ENCODE peak calls at places on chromosome 1, in five cellular contexts. One of them, this sample, is unnamed.
A peak's percentile ranks its signal among the peaks of the same experiment; 100 is the strongest.

GRCh38 chr1:161481624-161482392 is 23.4 kb upstream of the FCGR2A start:
- DNase-seq in small intestine: no peak
- DNase-seq in T-helper 1 cell: no peak
- DNase-seq in fibroblast of the conjunctiva: no peak
- DNase-seq in adipocyte: no peak
- DNase-seq in this sample: no peak

GRCh38 chr1:223460566-223461189 is 67.5 kb downstream of the CCDC185 start:
- DNase-seq in small intestine: no peak
- DNase-seq in T-helper 1 cell: no peak
- DNase-seq in fibroblast of the conjunctiva: no peak
- DNase-seq in adipocyte: no peak
- DNase-seq in this sample: no peak

GRCh38 chr1:246213036-246213435 is 294.0 kb downstream of the SMYD3 start:
- DNase-seq in small intestine: no peak
- DNase-seq in T-helper 1 cell: no peak
- DNase-seq in fibroblast of the conjunctiva: no peak
- DNase-seq in adipocyte: no peak
- DNase-seq in this sample: no peak

GRCh38 chr1:95139039-95139438 is 21.9 kb downstream of the TLCD4 start:
- DNase-seq in small intestine: no peak
- DNase-seq in T-helper 1 cell: no peak
- DNase-seq in fibroblast of the conjunctiva: no peak
- DNase-seq in adipocyte: no peak
- DNase-seq in this sample: no peak

GRCh38 chr1:94974224-94974623 is 47.3 kb upstream of the CNN3 start:
- DNase-seq in small intestine: no peak
- DNase-seq in T-helper 1 cell: no peak
- DNase-seq in fibroblast of the conjunctiva: peak; percentile 28
- DNase-seq in adipocyte: peak; percentile 57
- DNase-seq in this sample: no peak

GRCh38 chr1:219066631-219067349 is 106.9 kb upstream of the LYPLAL1 start:
- DNase-seq in small intestine: no peak
- DNase-seq in T-helper 1 cell: no peak
- DNase-seq in fibroblast of the conjunctiva: peak; percentile 42
- DNase-seq in adipocyte: peak; percentile 79
- DNase-seq in this sample: peak; percentile 43

GRCh38 chr1:86567936-86568335 is 21.1 kb downstream of the CLCA4 start:
- DNase-seq in small intestine: peak; percentile 86
- DNase-seq in T-helper 1 cell: no peak
- DNase-seq in fibroblast of the conjunctiva: no peak
- DNase-seq in adipocyte: no peak
- DNase-seq in this sample: no peak

GRCh38 chr1:27526569-27527222 is 36.7 kb upstream of the WASF2 start:
- DNase-seq in small intestine: no peak
- DNase-seq in T-helper 1 cell: no peak
- DNase-seq in fibroblast of the conjunctiva: no peak
- DNase-seq in adipocyte: no peak
- DNase-seq in this sample: no peak

GRCh38 chr1:15610167-15610566 is 7.1 kb upstream of the DDI2 start:
- DNase-seq in small intestine: no peak
- DNase-seq in T-helper 1 cell: no peak
- DNase-seq in fibroblast of the conjunctiva: no peak
- DNase-seq in adipocyte: no peak
- DNase-seq in this sample: no peak

GRCh38 chr1:78716186-78716585 is 66.6 kb downstream of the IFI44 start:
- DNase-seq in small intestine: no peak
- DNase-seq in T-helper 1 cell: no peak
- DNase-seq in fibroblast of the conjunctiva: peak; percentile 27
- DNase-seq in adipocyte: peak; percentile 62
- DNase-seq in this sample: no peak

GRCh38 chr1:11873954-11874562 is 15.3 kb upstream of the NPPB start:
- DNase-seq in small intestine: no peak
- DNase-seq in T-helper 1 cell: no peak
- DNase-seq in fibroblast of the conjunctiva: no peak
- DNase-seq in adipocyte: no peak
- DNase-seq in this sample: no peak

GRCh38 chr1:239250353-239251035 is 135.9 kb upstream of the CHRM3 start:
- DNase-seq in small intestine: no peak
- DNase-seq in T-helper 1 cell: no peak
- DNase-seq in fibroblast of the conjunctiva: no peak
- DNase-seq in adipocyte: no peak
- DNase-seq in this sample: no peak

GRCh38 chr1:64343105-64343960 is 126.6 kb upstream of the CACHD1 start:
- DNase-seq in small intestine: peak; percentile 12
- DNase-seq in T-helper 1 cell: no peak
- DNase-seq in fibroblast of the conjunctiva: peak; percentile 73
- DNase-seq in adipocyte: peak; percentile 86
- DNase-seq in this sample: peak; percentile 39

GRCh38 chr1:200457810-200458209 is 48.0 kb upstream of the ZNF281 start:
- DNase-seq in small intestine: no peak
- DNase-seq in T-helper 1 cell: no peak
- DNase-seq in fibroblast of the conjunctiva: no peak
- DNase-seq in adipocyte: no peak
- DNase-seq in this sample: no peak

GRCh38 chr1:233088613-233089012 is 138.2 kb downstream of the NTPCR start:
- DNase-seq in small intestine: no peak
- DNase-seq in T-helper 1 cell: no peak
- DNase-seq in fibroblast of the conjunctiva: no peak
- DNase-seq in adipocyte: no peak
- DNase-seq in this sample: no peak

GRCh38 chr1:44361478-44361877 is 6.4 kb upstream of the ERI3 start:
- DNase-seq in small intestine: peak; percentile 20
- DNase-seq in T-helper 1 cell: no peak
- DNase-seq in fibroblast of the conjunctiva: no peak
- DNase-seq in adipocyte: peak; percentile 22
- DNase-seq in this sample: no peak

GRCh38 chr1:19209439-19209989 is 552 bp downstream of the UBR4 start:
- DNase-seq in small intestine: peak; percentile 43
- DNase-seq in T-helper 1 cell: peak; percentile 17
- DNase-seq in fibroblast of the conjunctiva: peak; percentile 13
- DNase-seq in adipocyte: peak; percentile 76
- DNase-seq in this sample: peak; percentile 68

GRCh38 chr1:53754484-53755312 is 15.7 kb upstream of the GLIS1 start:
- DNase-seq in small intestine: peak; percentile 62
- DNase-seq in T-helper 1 cell: no peak
- DNase-seq in fibroblast of the conjunctiva: peak; percentile 63
- DNase-seq in adipocyte: peak; percentile 93
- DNase-seq in this sample: peak; percentile 40

GRCh38 chr1:228538831-228539230 is 51.6 kb downstream of the RNF187 start:
- DNase-seq in small intestine: no peak
- DNase-seq in T-helper 1 cell: no peak
- DNase-seq in fibroblast of the conjunctiva: no peak
- DNase-seq in adipocyte: no peak
- DNase-seq in this sample: no peak

GRCh38 chr1:95384570-95384969 is 150.6 kb downstream of the RWDD3 start:
- DNase-seq in small intestine: no peak
- DNase-seq in T-helper 1 cell: no peak
- DNase-seq in fibroblast of the conjunctiva: no peak
- DNase-seq in adipocyte: no peak
- DNase-seq in this sample: peak; percentile 69

GRCh38 chr1:167904641-167905040 is 9.3 kb downstream of the ADCY10 start:
- DNase-seq in small intestine: no peak
- DNase-seq in T-helper 1 cell: no peak
- DNase-seq in fibroblast of the conjunctiva: no peak
- DNase-seq in adipocyte: peak; percentile 58
- DNase-seq in this sample: peak; percentile 20

GRCh38 chr1:36144413-36144812 is 4.9 kb downstream of the TRAPPC3 start:
- DNase-seq in small intestine: no peak
- DNase-seq in T-helper 1 cell: no peak
- DNase-seq in fibroblast of the conjunctiva: no peak
- DNase-seq in adipocyte: no peak
- DNase-seq in this sample: no peak

GRCh38 chr1:49102752-49103151 is 326.1 kb upstream of the BEND5 start:
- DNase-seq in small intestine: no peak
- DNase-seq in T-helper 1 cell: no peak
- DNase-seq in fibroblast of the conjunctiva: no peak
- DNase-seq in adipocyte: peak; percentile 73
- DNase-seq in this sample: peak; percentile 11

This sample was measured in RKO.